ENCODE peak calls at places on chromosomes 4 and X, in nine cellular contexts. A is BJ, O is upper lobe of right lung, Q is body of pancreas, Z is epithelial cell of esophagus, U is dorsolateral prefrontal cortex, M is neural crest cell, S is epithelial cell of proximal tubule, C is GM13976. I is an unnamed sample.

GRCh38 chr4:8745828-8746225 is 125.8 kb downstream of the HMX1 start:
- DNase-seq in U (no peak), M (no peak), O (peak), Q (no peak), C (no peak), Z (no peak), S (no peak), A (no peak), I (no peak)

GRCh38 chr4:179353791-179354190 is 1911.6 kb upstream of the AGA start:
- DNase-seq in U (no peak), O (no peak), C (no peak), Q (no peak), Z (peak), M (no peak), S (no peak), A (no peak), I (no peak)

GRCh38 chr4:138911903-138912713 is 103.5 kb upstream of the NOCT start:
- DNase-seq in Q (peak), Z (no peak), S (no peak), U (no peak), A (no peak), M (no peak), O (peak), C (no peak), I (no peak)

GRCh38 chr4:156933633-156934258 is 37.9 kb downstream of the PDGFC start:
- DNase-seq in C (no peak), Q (no peak), A (no peak), Z (peak), U (no peak), S (peak), O (no peak), M (no peak), I (no peak)

GRCh38 chr4:43253511-43253910 is 361.0 kb downstream of the GRXCR1 start:
- DNase-seq in A (no peak), Q (no peak), O (no peak), S (no peak), C (no peak), Z (no peak), U (no peak), M (no peak), I (no peak)

GRCh38 chr4:188439641-188440311 is 300.5 kb downstream of the TRIML1 start:
- DNase-seq in A (no peak), Z (peak), M (no peak), U (peak), C (no peak), O (no peak), Q (peak), S (no peak), I (no peak)

GRCh38 chr4:168511780-168512467 is 15.1 kb downstream of the PALLD start:
- DNase-seq in Z (no peak), O (no peak), Q (no peak), S (no peak), A (no peak), M (no peak), U (no peak), C (no peak), I (no peak)

GRCh38 chrX:39688576-39689373 is 409.0 kb downstream of the BCOR start:
- DNase-seq in M (peak), A (no peak), Z (peak), U (peak), C (peak), Q (peak), O (peak), S (no peak), I (peak)

GRCh38 chr4:65917486-65917885 is 247.2 kb upstream of the EPHA5 start:
- DNase-seq in O (no peak), M (no peak), U (no peak), A (no peak), Z (peak), Q (no peak), C (no peak), S (no peak), I (no peak)

GRCh38 chrX:151902813-151903591 is 9.7 kb upstream of the MAGEA4 start:
- DNase-seq in M (no peak), U (no peak), C (no peak), S (peak), O (no peak), A (peak), Q (no peak), Z (peak), I (no peak)

GRCh38 chr4:142035556-142035955 is 399.2 kb downstream of the IL15 start:
- DNase-seq in M (no peak), C (no peak), S (no peak), O (no peak), U (no peak), Q (no peak), A (no peak), Z (no peak), I (no peak)

GRCh38 chrX:102950908-102951866 is 14.1 kb downstream of the RAB40AL start:
- DNase-seq in S (no peak), U (peak), Q (peak), M (peak), O (no peak), C (peak), Z (peak), A (no peak), I (no peak)

GRCh38 chr4:8269535-8270417 is at the start of gene HTRA3:
- DNase-seq in C (no peak), O (no peak), S (no peak), M (peak), A (no peak), Z (peak), U (no peak), Q (no peak), I (no peak)

GRCh38 chr4:188214861-188215260 is 75.6 kb downstream of the TRIML1 start:
- DNase-seq in A (no peak), Q (no peak), S (no peak), C (no peak), U (no peak), O (no peak), Z (no peak), M (no peak), I (no peak)

GRCh38 chrX:45598841-45599240 is 398.2 kb upstream of the DIPK2B start:
- DNase-seq in Q (no peak), U (no peak), M (no peak), S (no peak), O (no peak), C (no peak), Z (no peak), A (no peak), I (no peak)

GRCh38 chr4:187175197-187175596 is 451.5 kb upstream of the FAT1 start:
- DNase-seq in O (no peak), M (no peak), Z (peak), A (no peak), U (no peak), S (no peak), C (no peak), Q (no peak), I (no peak)

GRCh38 chrX:25858273-25858880 is 279.8 kb upstream of the MAGEB18 start:
- DNase-seq in Z (peak), M (no peak), U (no peak), S (no peak), Q (no peak), C (no peak), O (no peak), A (no peak), I (no peak)

GRCh38 chr4:20262221-20262620 is 10.5 kb downstream of the SLIT2 start:
- DNase-seq in Q (no peak), O (no peak), Z (peak), C (no peak), M (no peak), S (no peak), U (no peak), A (no peak), I (no peak)

GRCh38 chr4:14383652-14384051 is 618.6 kb upstream of the CPEB2 start:
- DNase-seq in M (no peak), O (no peak), U (no peak), S (no peak), A (no peak), Z (no peak), C (no peak), Q (no peak), I (no peak)

GRCh38 chrX:154019061-154019621 is 561 bp downstream of the IRAK1 start:
- DNase-seq in Z (no peak), Q (no peak), U (no peak), C (no peak), S (no peak), A (no peak), M (no peak), O (peak), I (no peak)

GRCh38 chrX:10566726-10567097 is 53.7 kb downstream of the MID1 start:
- DNase-seq in S (no peak), Q (peak), C (no peak), A (no peak), O (no peak), U (no peak), M (no peak), Z (peak), I (no peak)

GRCh38 chrX:48573690-48574269 is 504 bp upstream of the RBM3 start:
- DNase-seq in Z (no peak), C (no peak), U (peak), Q (peak), M (no peak), S (no peak), O (no peak), A (no peak), I (no peak)

GRCh38 chr4:86013623-86014022 is 346.2 kb downstream of the MAPK10 start:
- DNase-seq in Z (no peak), A (no peak), O (no peak), C (no peak), M (no peak), Q (no peak), S (no peak), U (no peak), I (no peak)

GRCh38 chr4:128668566-128668965 is 140.9 kb upstream of the JADE1 start:
- DNase-seq in S (no peak), Z (no peak), O (no peak), A (no peak), Q (no peak), U (no peak), M (no peak), C (no peak), I (no peak)

GRCh38 chrX:12777670-12778069 is 13.5 kb upstream of the PRPS2 start:
- DNase-seq in M (no peak), Z (no peak), S (no peak), Q (no peak), A (no peak), C (no peak), U (no peak), O (no peak), I (no peak)

GRCh38 chrX:101485212-101486064 is at the start of gene ARMCX4:
- DNase-seq in U (peak), M (peak), S (no peak), C (no peak), O (peak), Q (peak), Z (peak), A (no peak), I (peak)

GRCh38 chr4:113468165-113469022 is 293.1 kb downstream of the CAMK2D start:
- DNase-seq in M (no peak), Z (peak), Q (peak), S (peak), A (peak), C (no peak), U (peak), O (peak), I (no peak)

GRCh38 chrX:49071877-49072711 is 1.7 kb downstream of the PRAF2 start:
- DNase-seq in C (no peak), Q (peak), S (no peak), M (no peak), U (peak), Z (peak), O (peak), A (peak), I (no peak)

GRCh38 chr4:14513471-14513870 is 488.8 kb upstream of the CPEB2 start:
- DNase-seq in A (no peak), M (no peak), O (no peak), C (no peak), Q (no peak), U (no peak), S (no peak), Z (peak), I (no peak)

GRCh38 chrX:56057325-56057724 is 174.8 kb upstream of the KLF8 start:
- DNase-seq in U (no peak), S (no peak), Q (no peak), A (no peak), O (no peak), M (no peak), Z (no peak), C (no peak), I (no peak)

GRCh38 chr4:26911254-26911653 is 50.6 kb downstream of the STIM2 start:
- DNase-seq in Z (no peak), Q (no peak), M (no peak), O (no peak), U (no peak), S (no peak), C (no peak), A (no peak), I (no peak)

GRCh38 chr4:128768373-128768996 is 41.0 kb upstream of the JADE1 start:
- DNase-seq in S (no peak), M (no peak), Q (no peak), C (no peak), Z (peak), O (no peak), A (no peak), U (no peak), I (no peak)

GRCh38 chrX:134753185-134754008 is 95.1 kb upstream of the PLAC1 start:
- DNase-seq in M (no peak), S (no peak), Q (no peak), O (no peak), U (no peak), Z (peak), A (no peak), C (no peak), I (no peak)

GRCh38 chr4:99998062-99998880 is 48.2 kb upstream of the H2AZ1 start:
- DNase-seq in C (peak), Z (peak), A (peak), M (no peak), U (no peak), Q (no peak), O (no peak), S (no peak), I (no peak)

GRCh38 chr4:108173599-108174057 is 4.9 kb upstream of the LEF1 start:
- DNase-seq in U (no peak), O (no peak), C (no peak), Q (no peak), M (no peak), Z (no peak), A (no peak), S (no peak), I (no peak)

GRCh38 chr4:108172780-108173598 is 4.3 kb upstream of the LEF1 start:
- DNase-seq in Z (peak), O (peak), S (no peak), M (peak), U (no peak), C (peak), A (no peak), Q (peak), I (no peak)

GRCh38 chr4:108170729-108171540 is 2.2 kb upstream of the LEF1 start:
- DNase-seq in M (no peak), C (no peak), S (no peak), U (no peak), O (no peak), Z (no peak), Q (no peak), A (no peak), I (no peak)

GRCh38 chr4:108171541-108172230 is 3.0 kb upstream of the LEF1 start:
- DNase-seq in M (peak), O (no peak), A (no peak), C (peak), Q (no peak), Z (no peak), S (no peak), U (no peak), I (no peak)

GRCh38 chr4:108172231-108172779 is 3.6 kb upstream of the LEF1 start:
- DNase-seq in M (peak), C (peak), U (no peak), Q (no peak), Z (no peak), A (no peak), O (peak), S (no peak), I (no peak)
- TF ChIP-seq CTCF in M (peak), C (peak), U (no peak), Q (no peak), Z (no peak), A (no peak), O (peak), S (peak), I (no peak)

DNA sequence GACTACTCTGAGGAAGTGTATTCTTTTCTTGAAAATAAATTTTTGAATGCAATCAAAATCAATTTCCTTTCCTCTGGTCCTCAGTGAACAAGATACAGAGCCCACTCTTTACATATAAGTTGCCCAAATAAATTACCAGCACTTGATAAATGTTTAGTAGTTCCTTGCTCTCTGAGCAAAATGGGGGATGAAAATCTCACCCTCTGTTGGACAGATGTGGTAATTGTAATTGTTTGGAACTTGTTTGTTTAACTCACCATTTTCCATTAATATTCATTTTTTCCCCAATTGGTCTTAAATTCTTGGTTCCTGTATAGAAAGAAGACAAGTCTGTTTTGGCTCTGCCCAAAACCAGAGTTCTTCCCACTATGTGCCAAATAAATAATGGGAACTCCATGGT is 146.3 kb downstream of the LDB2 start:
- DNase-seq in M (no peak), Q (no peak), O (no peak), S (no peak), A (no peak), C (no peak), Z (peak), U (no peak), I (no peak)
- TF ChIP-seq CTCF in M (peak), Q (no peak), O (peak), S (peak), A (peak), C (no peak), Z (no peak), U (peak), I (peak)

GRCh38 chr4:103918214-103918613 is 198.4 kb upstream of the TACR3 start:
- DNase-seq in Q (no peak), A (no peak), M (no peak), U (no peak), O (no peak), Z (no peak), C (no peak), S (no peak), I (no peak)

GRCh38 chr4:103915224-103915869 is 195.6 kb upstream of the TACR3 start:
- DNase-seq in M (no peak), Q (no peak), C (peak), S (no peak), O (no peak), A (no peak), Z (peak), U (no peak), I (no peak)
- TF ChIP-seq CTCF in M (peak), Q (peak), C (peak), S (peak), O (peak), A (peak), Z (peak), U (peak), I (peak)

GRCh38 chrX:43940811-43941210 is 32.4 kb downstream of the NDP start:
- DNase-seq in Q (no peak), Z (peak), U (no peak), M (no peak), O (no peak), C (no peak), S (no peak), A (no peak), I (no peak)

GRCh38 chrX:43939187-43939926 is 33.8 kb downstream of the NDP start:
- DNase-seq in Q (no peak), Z (peak), S (no peak), C (no peak), A (no peak), U (no peak), O (no peak), M (no peak), I (no peak)
- TF ChIP-seq CTCF in Q (peak), Z (peak), S (peak), C (no peak), A (no peak), U (peak), O (no peak), M (no peak), I (peak)

GRCh38 chrX:63506320-63506719 is 155.2 kb upstream of the SPIN4 start:
- DNase-seq in A (no peak), S (no peak), M (no peak), U (no peak), O (no peak), Q (no peak), C (peak), Z (peak), I (no peak)
- TF ChIP-seq CTCF in A (peak), S (peak), M (peak), U (peak), O (peak), Q (peak), C (peak), Z (peak), I (peak)

DNA sequence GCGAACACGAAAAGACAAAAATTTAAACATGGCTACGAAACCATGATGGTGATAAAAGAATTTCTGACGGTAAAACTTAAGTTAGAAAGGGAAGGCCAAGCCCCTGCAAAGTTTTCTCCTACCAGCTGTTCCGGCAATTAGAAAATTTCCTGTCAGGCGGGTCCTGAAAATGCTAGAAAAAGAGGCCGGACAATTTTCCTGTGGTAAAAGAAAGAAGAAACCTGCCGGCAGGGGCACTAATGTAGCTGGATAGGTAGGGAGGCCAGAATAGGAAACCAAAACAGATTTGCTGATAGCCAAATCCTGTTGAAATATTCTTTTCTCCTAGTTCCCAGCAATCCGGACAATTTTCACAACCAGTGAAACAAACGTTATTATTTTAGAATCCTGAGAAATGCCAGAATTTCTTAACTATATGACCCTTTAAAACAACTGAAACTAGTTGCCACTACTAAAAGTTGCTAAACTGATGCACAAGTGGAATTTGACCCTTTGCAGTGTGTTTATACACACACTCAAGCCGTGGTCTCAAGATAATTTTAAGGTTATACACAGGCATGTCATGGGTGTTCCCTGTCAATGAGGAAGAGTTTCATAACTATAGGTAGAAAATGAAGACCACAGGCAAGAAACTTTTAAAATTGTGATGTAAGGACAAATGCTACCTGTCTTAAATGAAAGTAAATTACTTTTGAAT is 47.8 kb downstream of the RPS6KA3 start:
- DNase-seq in Q (peak), S (no peak), A (no peak), U (no peak), M (no peak), O (no peak), C (no peak), Z (no peak), I (no peak)
- TF ChIP-seq CTCF in Q (peak), S (peak), A (no peak), U (no peak), M (no peak), O (no peak), C (no peak), Z (peak), I (no peak)

DNA sequence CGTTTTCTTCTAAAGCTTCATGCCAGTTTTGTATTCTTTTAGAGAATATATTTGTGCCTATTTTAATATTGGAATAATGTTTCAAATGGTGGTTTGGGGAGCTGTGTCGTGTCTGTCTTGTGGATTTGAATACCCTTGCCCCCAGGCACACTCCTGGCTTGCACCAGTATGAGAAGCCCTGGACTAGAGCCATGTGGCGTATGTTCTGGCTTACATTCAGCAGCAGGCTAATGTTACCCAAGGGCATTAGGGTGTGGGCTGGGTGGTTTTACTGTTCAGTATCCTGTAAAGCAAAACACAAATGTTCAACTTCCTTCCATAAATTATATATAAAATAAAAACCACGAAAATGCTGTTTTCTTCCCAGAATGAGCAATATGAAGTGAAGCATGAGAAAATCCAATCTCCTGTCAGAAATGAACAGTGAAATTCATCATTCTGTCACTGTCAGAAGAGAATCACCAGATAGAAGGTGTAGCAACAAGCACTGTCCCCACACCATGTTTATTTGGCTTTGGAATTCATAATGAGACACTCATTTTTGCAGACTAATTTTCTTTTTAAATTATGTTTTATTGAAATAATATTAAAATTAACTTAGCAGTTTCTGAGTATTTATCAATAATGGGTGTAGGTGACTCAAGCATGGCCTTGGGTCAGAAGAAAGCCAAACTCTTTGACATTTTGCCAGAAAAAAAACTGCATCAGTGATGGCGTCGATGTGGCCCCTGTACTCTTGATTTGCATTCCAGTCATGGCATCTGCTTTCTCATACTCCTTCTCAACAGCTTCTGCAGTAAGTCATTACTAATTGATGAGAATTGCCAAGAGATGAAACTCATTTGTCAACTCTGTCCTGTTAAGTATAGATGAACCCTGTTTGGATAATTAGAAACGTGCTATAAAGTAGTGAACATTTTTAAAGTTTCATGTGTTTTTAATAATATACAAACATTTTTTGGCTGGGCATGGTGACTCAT is 43.8 kb downstream of the WWC2 start:
- DNase-seq in Z (peak), S (no peak), U (no peak), Q (peak), C (no peak), A (peak), M (no peak), O (no peak), I (no peak)
- TF ChIP-seq CTCF in Z (no peak), S (no peak), U (no peak), Q (no peak), C (no peak), A (no peak), M (no peak), O (no peak), I (no peak)

GRCh38 chr4:16450724-16451123 is 224.5 kb upstream of the TAPT1 start:
- DNase-seq in O (no peak), M (no peak), Z (no peak), A (no peak), C (no peak), U (no peak), S (no peak), Q (no peak), I (no peak)
- TF ChIP-seq CTCF in O (peak), M (no peak), Z (no peak), A (peak), C (no peak), U (no peak), S (peak), Q (no peak), I (peak)